ENCODE peak calls at places on chromosome 4, in six cellular contexts. One of them, this sample, is unnamed.

GRCh38 chr4:72496119-72496518 is 72.9 kb downstream of the ADAMTS3 start:
- DNase-seq in mesenchymal stem cell: no peak
- DNase-seq in neuronal stem cell: no peak
- DNase-seq in H1: no peak
- DNase-seq in IMR-90: no peak
- DNase-seq in trophoblast cell: no peak
- DNase-seq in this sample: no peak

GRCh38 chr4:140211693-140212092 is 57.7 kb upstream of the MAML3 start:
- DNase-seq in IMR-90: no peak
- DNase-seq in trophoblast cell: no peak
- DNase-seq in H1: no peak
- DNase-seq in neuronal stem cell: no peak
- DNase-seq in mesenchymal stem cell: no peak
- DNase-seq in this sample: no peak

GRCh38 chr4:55547461-55547770 is 707 bp upstream of the CLOCK start:
- DNase-seq in IMR-90: no peak
- DNase-seq in mesenchymal stem cell: no peak
- DNase-seq in neuronal stem cell: no peak
- DNase-seq in H1: no peak
- DNase-seq in trophoblast cell: peak; percentile 66
- DNase-seq in this sample: no peak

GRCh38 chr4:56757270-56757746 is 64.2 kb downstream of the SPINK2 start:
- DNase-seq in trophoblast cell: no peak
- DNase-seq in mesenchymal stem cell: peak; percentile 89
- DNase-seq in IMR-90: peak; percentile 75
- DNase-seq in H1: no peak
- DNase-seq in neuronal stem cell: no peak
- DNase-seq in this sample: peak; percentile 68

GRCh38 chr4:53885668-53886067 is 178.7 kb downstream of the CHIC2 start:
- DNase-seq in mesenchymal stem cell: no peak
- DNase-seq in IMR-90: no peak
- DNase-seq in H1: no peak
- DNase-seq in neuronal stem cell: no peak
- DNase-seq in trophoblast cell: no peak
- DNase-seq in this sample: no peak

GRCh38 chr4:10099521-10100325 is 16.9 kb downstream of the WDR1 start:
- DNase-seq in mesenchymal stem cell: no peak
- DNase-seq in neuronal stem cell: no peak
- DNase-seq in IMR-90: no peak
- DNase-seq in H1: no peak
- DNase-seq in trophoblast cell: no peak
- DNase-seq in this sample: no peak

GRCh38 chr4:91147067-91147466 is 1019.9 kb downstream of the CCSER1 start:
- DNase-seq in mesenchymal stem cell: no peak
- DNase-seq in IMR-90: no peak
- DNase-seq in trophoblast cell: no peak
- DNase-seq in H1: no peak
- DNase-seq in neuronal stem cell: no peak
- DNase-seq in this sample: no peak

GRCh38 chr4:184856277-184856609 is 30.5 kb upstream of the ACSL1 start:
- DNase-seq in neuronal stem cell: no peak
- DNase-seq in H1: no peak
- DNase-seq in mesenchymal stem cell: no peak
- DNase-seq in trophoblast cell: peak; percentile 28
- DNase-seq in IMR-90: no peak
- DNase-seq in this sample: no peak

GRCh38 chr4:80610845-80611244 is 275.3 kb downstream of the CFAP299 start:
- DNase-seq in mesenchymal stem cell: no peak
- DNase-seq in trophoblast cell: no peak
- DNase-seq in IMR-90: peak; percentile 67
- DNase-seq in neuronal stem cell: no peak
- DNase-seq in H1: no peak
- DNase-seq in this sample: no peak

GRCh38 chr4:1778642-1779392 is 14.3 kb upstream of the FGFR3 start:
- DNase-seq in H1: no peak
- DNase-seq in mesenchymal stem cell: no peak
- DNase-seq in trophoblast cell: no peak
- DNase-seq in IMR-90: no peak
- DNase-seq in neuronal stem cell: no peak
- DNase-seq in this sample: no peak

GRCh38 chr4:154560824-154561231 is 2.0 kb upstream of the FGB start:
- DNase-seq in trophoblast cell: peak; percentile 94
- DNase-seq in H1: no peak
- DNase-seq in IMR-90: peak; percentile 55
- DNase-seq in neuronal stem cell: no peak
- DNase-seq in mesenchymal stem cell: no peak
- DNase-seq in this sample: no peak

GRCh38 chr4:98619197-98619596 is 39.2 kb downstream of the TSPAN5 start:
- DNase-seq in neuronal stem cell: no peak
- DNase-seq in IMR-90: no peak
- DNase-seq in mesenchymal stem cell: no peak
- DNase-seq in trophoblast cell: no peak
- DNase-seq in H1: no peak
- DNase-seq in this sample: no peak

GRCh38 chr4:21067351-21067750 is 367.1 kb downstream of the PACRGL start:
- DNase-seq in IMR-90: no peak
- DNase-seq in H1: no peak
- DNase-seq in mesenchymal stem cell: no peak
- DNase-seq in trophoblast cell: no peak
- DNase-seq in neuronal stem cell: no peak
- DNase-seq in this sample: no peak

GRCh38 chr4:179605196-179605595 is 2163.0 kb upstream of the AGA start:
- DNase-seq in neuronal stem cell: no peak
- DNase-seq in trophoblast cell: no peak
- DNase-seq in IMR-90: peak; percentile 92
- DNase-seq in H1: no peak
- DNase-seq in mesenchymal stem cell: no peak
- DNase-seq in this sample: no peak

GRCh38 chr4:138639018-138639876 is 376.3 kb upstream of the NOCT start:
- DNase-seq in mesenchymal stem cell: peak; percentile 7
- DNase-seq in trophoblast cell: no peak
- DNase-seq in IMR-90: peak; percentile 28
- DNase-seq in neuronal stem cell: no peak
- DNase-seq in H1: no peak
- DNase-seq in this sample: no peak

GRCh38 chr4:1604706-1605205 is 79.4 kb downstream of the FAM53A start:
- DNase-seq in IMR-90: no peak
- DNase-seq in neuronal stem cell: no peak
- DNase-seq in H1: no peak
- DNase-seq in trophoblast cell: no peak
- DNase-seq in mesenchymal stem cell: no peak
- DNase-seq in this sample: no peak

GRCh38 chr4:13539721-13540445 is 4.4 kb downstream of the NKX3-2 start:
- DNase-seq in neuronal stem cell: no peak
- DNase-seq in H1: peak; percentile 64
- DNase-seq in trophoblast cell: no peak
- DNase-seq in IMR-90: no peak
- DNase-seq in mesenchymal stem cell: no peak
- DNase-seq in this sample: no peak

GRCh38 chr4:56286763-56287162 is 100.5 kb downstream of the AASDH start:
- DNase-seq in H1: no peak
- DNase-seq in mesenchymal stem cell: no peak
- DNase-seq in neuronal stem cell: no peak
- DNase-seq in trophoblast cell: peak; percentile 16
- DNase-seq in IMR-90: no peak
- DNase-seq in this sample: peak; percentile 16

GRCh38 chr4:681736-682451 is 7.1 kb downstream of the SLC49A3 start:
- DNase-seq in IMR-90: no peak
- DNase-seq in H1: peak; percentile 76
- DNase-seq in mesenchymal stem cell: no peak
- DNase-seq in trophoblast cell: peak; percentile 90
- DNase-seq in neuronal stem cell: no peak
- DNase-seq in this sample: no peak

GRCh38 chr4:156169011-156169410 is 215.3 kb upstream of the CTSO start:
- DNase-seq in IMR-90: peak; percentile 95
- DNase-seq in mesenchymal stem cell: peak; percentile 68
- DNase-seq in H1: peak; percentile 46
- DNase-seq in neuronal stem cell: peak; percentile 41
- DNase-seq in trophoblast cell: peak; percentile 97
- DNase-seq in this sample: peak; percentile 83

DNA sequence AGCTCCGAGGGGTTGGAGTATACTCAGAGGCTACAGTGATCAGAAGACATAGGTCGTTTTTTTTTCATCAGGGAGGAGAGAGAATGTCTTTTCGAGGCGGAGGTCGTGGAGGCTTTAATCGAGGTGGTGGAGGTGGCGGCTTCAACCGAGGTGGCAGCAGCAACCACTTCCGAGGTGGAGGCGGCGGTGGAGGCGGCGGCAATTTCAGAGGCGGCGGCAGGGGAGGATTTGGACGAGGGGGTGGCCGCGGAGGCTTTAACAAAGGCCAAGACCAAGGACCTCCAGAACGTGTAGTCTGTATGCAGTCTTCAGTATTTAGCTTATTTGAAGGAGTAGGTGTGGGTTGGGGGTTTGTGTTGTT is 500 bp downstream of the GAR1 start:
- DNase-seq in mesenchymal stem cell: no peak
- DNase-seq in trophoblast cell: peak; percentile 27
- DNase-seq in neuronal stem cell: no peak
- DNase-seq in IMR-90: no peak
- DNase-seq in H1: no peak
- DNase-seq in this sample: no peak
- H3K4ac ChIP-seq in mesenchymal stem cell: peak overlapping the region; percentile 75
- H3K4ac ChIP-seq in trophoblast cell: peak overlapping the region; percentile 76
- H3K4ac ChIP-seq in neuronal stem cell: no peak overlapping the region
- H3K4ac ChIP-seq in IMR-90: peak overlapping the region; percentile 93
- H3K4ac ChIP-seq in H1: peak overlapping the region; percentile 54
- H3K4ac ChIP-seq in this sample: peak overlapping the region; percentile 85

DNA sequence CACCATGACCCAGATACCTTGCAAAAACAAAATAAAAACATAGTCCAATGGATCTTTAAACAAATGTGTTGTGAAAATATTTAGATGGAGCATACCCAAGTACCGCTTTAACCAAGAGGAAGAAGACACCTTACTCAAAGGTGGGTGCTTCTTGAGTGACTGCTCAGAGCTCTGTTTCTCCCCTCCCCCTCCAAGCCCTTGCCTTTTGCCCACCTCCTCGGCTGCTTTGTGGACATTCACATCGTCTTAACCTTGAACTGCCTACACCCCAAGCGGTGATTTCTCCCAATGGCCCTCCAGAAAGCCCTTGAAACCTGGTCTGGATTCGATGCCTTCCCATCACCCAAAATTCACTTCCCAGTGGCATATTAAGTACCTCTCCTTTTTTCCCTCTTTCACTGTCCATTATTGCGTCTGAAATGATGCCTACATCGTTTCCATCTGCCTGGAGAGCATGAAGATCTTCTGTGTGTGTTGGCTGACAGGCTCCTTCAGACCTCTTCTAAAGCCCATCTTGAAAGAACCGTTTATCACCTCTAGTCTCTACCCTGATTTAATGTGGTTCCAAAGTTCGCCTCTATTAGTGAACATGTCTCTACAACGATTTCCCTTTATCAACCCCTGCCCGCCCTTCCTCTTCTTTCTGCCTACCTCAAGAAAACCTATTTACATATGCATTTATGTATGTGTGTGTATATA is 965 bp downstream of the GPRIN3 start:
- DNase-seq in trophoblast cell: no peak
- DNase-seq in mesenchymal stem cell: no peak
- DNase-seq in neuronal stem cell: no peak
- DNase-seq in IMR-90: no peak
- DNase-seq in H1: no peak
- DNase-seq in this sample: no peak
- H3K4me3 ChIP-seq in trophoblast cell: no peak overlapping the region
- H3K4me3 ChIP-seq in mesenchymal stem cell: no peak overlapping the region
- H3K4me3 ChIP-seq in neuronal stem cell: no peak overlapping the region
- H3K4me3 ChIP-seq in IMR-90: no peak overlapping the region
- H3K4me3 ChIP-seq in H1: peak overlapping the region; percentile 70
- H3K4me3 ChIP-seq in this sample: no peak overlapping the region

GRCh38 chr4:105970371-105970770 is 75.1 kb downstream of the NPNT start:
- DNase-seq in mesenchymal stem cell: no peak
- DNase-seq in neuronal stem cell: no peak
- DNase-seq in IMR-90: no peak
- DNase-seq in trophoblast cell: no peak
- DNase-seq in H1: no peak
- DNase-seq in this sample: no peak

GRCh38 chr4:105971032-105971431 is 75.8 kb downstream of the NPNT start:
- DNase-seq in mesenchymal stem cell: no peak
- DNase-seq in neuronal stem cell: no peak
- DNase-seq in H1: no peak
- DNase-seq in trophoblast cell: no peak
- DNase-seq in IMR-90: no peak
- DNase-seq in this sample: no peak

GRCh38 chr4:105972946-105973621 is 77.8 kb downstream of the NPNT start:
- DNase-seq in H1: no peak
- DNase-seq in mesenchymal stem cell: no peak
- DNase-seq in neuronal stem cell: no peak
- DNase-seq in trophoblast cell: no peak
- DNase-seq in IMR-90: no peak
- DNase-seq in this sample: no peak

GRCh38 chr4:105967058-105967658 is 71.9 kb downstream of the NPNT start:
- DNase-seq in mesenchymal stem cell: no peak
- DNase-seq in neuronal stem cell: no peak
- DNase-seq in IMR-90: no peak
- DNase-seq in trophoblast cell: peak; percentile 12
- DNase-seq in H1: no peak
- DNase-seq in this sample: no peak

DNA sequence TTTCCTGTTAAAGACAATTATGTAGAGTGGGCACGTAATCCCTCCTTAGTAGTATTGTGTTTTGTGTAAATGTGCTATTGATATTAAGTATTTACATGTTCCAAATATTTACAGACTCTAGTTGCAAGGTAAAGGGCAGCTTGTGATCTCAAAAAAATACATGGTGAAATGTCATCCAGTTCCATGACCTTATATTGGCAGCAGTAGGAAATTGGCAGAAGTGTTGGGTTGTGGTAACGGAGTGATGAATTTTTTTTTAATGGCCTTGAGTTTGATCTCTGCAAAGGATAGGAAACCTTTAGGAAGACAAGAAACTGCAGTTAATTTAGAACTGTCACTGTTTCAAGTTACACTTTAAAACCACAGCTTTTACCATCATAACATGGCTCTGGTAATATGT is 74.3 kb downstream of the NPNT start:
- DNase-seq in mesenchymal stem cell: no peak
- DNase-seq in IMR-90: no peak
- DNase-seq in neuronal stem cell: no peak
- DNase-seq in H1: no peak
- DNase-seq in trophoblast cell: no peak
- DNase-seq in this sample: no peak
- H3K4ac ChIP-seq in mesenchymal stem cell: no peak overlapping the region
- H3K4ac ChIP-seq in IMR-90: no peak overlapping the region
- H3K4ac ChIP-seq in neuronal stem cell: no peak overlapping the region
- H3K4ac ChIP-seq in H1: no peak overlapping the region
- H3K4ac ChIP-seq in trophoblast cell: no peak overlapping the region
- H3K4ac ChIP-seq in this sample: no peak overlapping the region

GRCh38 chr4:67727124-67727850 is 26.3 kb upstream of the UBA6 start:
- DNase-seq in H1: no peak
- DNase-seq in neuronal stem cell: no peak
- DNase-seq in IMR-90: peak; percentile 45
- DNase-seq in trophoblast cell: peak; percentile 96
- DNase-seq in mesenchymal stem cell: peak; percentile 73
- DNase-seq in this sample: peak; percentile 83
- H3K4me3 ChIP-seq in H1: no peak overlapping the region
- H3K4me3 ChIP-seq in neuronal stem cell: no peak overlapping the region
- H3K4me3 ChIP-seq in IMR-90: no peak overlapping the region
- H3K4me3 ChIP-seq in trophoblast cell: no peak overlapping the region
- H3K4me3 ChIP-seq in mesenchymal stem cell: no peak overlapping the region
- H3K4me3 ChIP-seq in this sample: no peak overlapping the region